ENCODE peak calls at places on chromosomes 11 and 22, in six cellular contexts. B is uterus, P is heart right ventricle, G is lower lobe of right lung, W is right atrium auricular region, U is PC-9. K is an unnamed sample.

GRCh38 chr11:133238455-133238854 is 293.8 kb downstream of the OPCML start:
- DNase-seq in U (no peak), P (no peak), W (no peak), B (no peak), G (no peak), K (no peak)

GRCh38 chr22:41445171-41446056 is 1.2 kb downstream of the TOB2 start:
- DNase-seq in B (peak; percentile 32), G (peak; percentile 50), U (no peak), W (no peak), P (peak; percentile 58), K (no peak)

GRCh38 chr11:69130586-69131566 is 24.9 kb upstream of the SMIM38 start:
- DNase-seq in P (peak; percentile 50), G (no peak), B (no peak), W (peak; percentile 79), U (no peak), K (no peak)

GRCh38 chr22:17903564-17904295 is 120.6 kb downstream of the MICAL3 start:
- DNase-seq in G (no peak), U (no peak), B (no peak), W (no peak), P (no peak), K (no peak)

GRCh38 chr22:18966748-18967147 is 30.7 kb upstream of the PRODH start:
- DNase-seq in G (peak; percentile 35), P (no peak), W (no peak), B (no peak), U (no peak), K (no peak)

GRCh38 chr11:1832181-1832988 is 2.4 kb upstream of the SYT8 start:
- DNase-seq in B (no peak), P (no peak), W (no peak), U (peak; percentile 56), G (peak; percentile 70), K (peak; percentile 73)

GRCh38 chr11:69131644-69132300 is 24.0 kb upstream of the SMIM38 start:
- DNase-seq in P (peak; percentile 76), B (peak; percentile 57), U (peak; percentile 88), W (peak; percentile 70), G (peak; percentile 84), K (peak; percentile 80)

GRCh38 chr22:30843245-30843644 is 125.3 kb downstream of the MORC2 start:
- DNase-seq in B (no peak), P (no peak), G (no peak), U (no peak), W (no peak), K (peak; percentile 24)

GRCh38 chr11:102110761-102111010 is 439 bp downstream of the YAP1 start:
- DNase-seq in P (no peak), G (no peak), B (no peak), W (no peak), U (no peak), K (no peak)

GRCh38 chr11:12439615-12440014 is 62.2 kb downstream of the PARVA start:
- DNase-seq in W (no peak), U (no peak), G (no peak), P (no peak), B (no peak), K (no peak)

GRCh38 chr11:35664977-35665441 is 2.4 kb downstream of the TRIM44 start:
- DNase-seq in P (no peak), G (no peak), W (no peak), U (no peak), B (no peak), K (no peak)

GRCh38 chr11:8863838-8864237 is 47.2 kb upstream of the AKIP1 start:
- DNase-seq in B (no peak), U (no peak), W (no peak), P (no peak), G (no peak), K (peak; percentile 41)

GRCh38 chr11:5279678-5280077 is 9.9 kb upstream of the HBE1 start:
- DNase-seq in P (no peak), G (no peak), U (no peak), W (no peak), B (no peak), K (no peak)

GRCh38 chr11:22508691-22509090 is 116.9 kb downstream of the FANCF start:
- DNase-seq in U (no peak), W (no peak), B (no peak), P (no peak), G (no peak), K (no peak)

GRCh38 chr11:133948711-133949110 is 8.1 kb downstream of the IGSF9B start:
- DNase-seq in U (no peak), B (no peak), W (no peak), G (no peak), P (no peak), K (no peak)

GRCh38 chr11:96125400-96125799 is 201.5 kb upstream of the MTMR2 start:
- DNase-seq in G (no peak), U (no peak), P (no peak), B (no peak), W (no peak), K (no peak)

GRCh38 chr11:20479399-20479974 is 92.0 kb downstream of the PRMT3 start:
- DNase-seq in B (no peak), W (no peak), G (no peak), U (no peak), P (no peak), K (no peak)

GRCh38 chr11:20474951-20475517 is 87.5 kb downstream of the PRMT3 start:
- DNase-seq in U (no peak), G (no peak), B (no peak), P (no peak), W (no peak), K (no peak)

GRCh38 chr11:20477418-20478090 is 90.0 kb downstream of the PRMT3 start:
- DNase-seq in B (no peak), W (no peak), G (no peak), P (no peak), U (no peak), K (no peak)

GRCh38 chr11:20470348-20470747 is 82.8 kb downstream of the PRMT3 start:
- DNase-seq in U (no peak), G (no peak), B (no peak), P (no peak), W (no peak), K (no peak)

GRCh38 chr11:20474176-20474950 is 86.8 kb downstream of the PRMT3 start:
- DNase-seq in G (no peak), P (peak; percentile 12), U (no peak), W (no peak), B (peak; percentile 34), K (no peak)
- H3K27ac ChIP-seq in G (peak overlapping the region; percentile 14), P (peak overlapping the region; percentile 70), U (no peak overlapping the region), W (peak overlapping the region; percentile 40), B (peak overlapping the region; percentile 27), K (no peak overlapping the region)

GRCh38 chr11:124938206-124938765 is 2.4 kb upstream of the HEPACAM start:
- DNase-seq in G (no peak), P (no peak), U (no peak), B (no peak), W (no peak), K (no peak)

GRCh38 chr11:124938970-124939369 is 3.1 kb upstream of the HEPACAM start:
- DNase-seq in W (no peak), B (no peak), U (no peak), P (no peak), G (no peak), K (no peak)

GRCh38 chr11:124937336-124937935 is 1.6 kb upstream of the HEPACAM start:
- DNase-seq in G (no peak), W (no peak), B (no peak), P (no peak), U (no peak), K (no peak)

GRCh38 chr11:124935548-124936514 is at the start of gene HEPACAM:
- DNase-seq in B (no peak), W (no peak), P (no peak), G (no peak), U (no peak), K (no peak)

GRCh38 chr11:124934862-124935547 is 842 bp downstream of the HEPACAM start:
- DNase-seq in G (no peak), W (no peak), B (no peak), U (no peak), P (no peak), K (peak; percentile 54)
- TF ChIP-seq CTCF in G (no peak), W (no peak), B (no peak), U (no peak), P (no peak), K (peak; percentile 14)

GRCh38 chr11:64856382-64857227 is 12.2 kb upstream of the CDC42BPG start:
- DNase-seq in P (no peak), G (peak; percentile 86), W (peak; percentile 94), U (peak; percentile 97), B (peak; percentile 63), K (no peak)
- H3K4me1 ChIP-seq in P (peaks cover 97% of the 10 kb centered on the region), G (peaks cover 100% of the 10 kb centered on the region), W (peaks cover 7% of the 10 kb centered on the region), U (peaks cover 71% of the 10 kb centered on the region), B (peaks cover 11% of the 10 kb centered on the region), K (no peaks in the 10 kb centered on the region)

DNA sequence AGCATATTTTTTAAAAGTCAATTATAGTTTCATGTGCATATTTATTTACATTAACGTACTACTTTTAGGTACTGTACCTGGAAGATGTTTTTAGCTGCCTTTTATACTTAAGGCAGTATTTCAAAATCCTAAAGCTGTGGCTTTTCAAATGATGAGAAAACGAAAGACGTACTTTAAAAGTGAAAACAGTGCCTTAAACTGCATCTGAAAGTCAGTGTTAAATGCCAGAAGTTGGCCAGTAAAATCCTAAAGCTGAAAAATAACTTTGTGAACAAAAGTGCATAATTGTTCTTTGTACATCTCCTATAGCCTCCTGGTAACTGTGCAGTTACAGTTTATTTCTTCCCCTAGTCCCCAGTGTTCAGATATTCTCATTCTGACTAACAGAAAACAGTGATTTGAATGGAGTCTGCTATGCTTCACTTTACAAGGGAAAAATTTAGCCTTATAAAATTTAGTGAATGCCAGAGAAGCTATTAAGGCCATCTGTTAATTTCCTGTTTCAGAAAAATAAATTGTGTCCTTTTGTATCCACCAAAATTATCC is 6.8 kb downstream of the EED start:
- DNase-seq in P (no peak), W (no peak), B (no peak), U (no peak), G (no peak), K (no peak)
- H3K27ac ChIP-seq in P (no peak overlapping the region), W (no peak overlapping the region), B (no peak overlapping the region), U (peak overlapping the region; percentile 14), G (no peak overlapping the region), K (no peak overlapping the region)

GRCh38 chr22:16721969-16722368 is 103.2 kb downstream of the XKR3 start:
- DNase-seq in U (no peak), B (no peak), G (no peak), W (no peak), P (no peak), K (no peak)

DNA sequence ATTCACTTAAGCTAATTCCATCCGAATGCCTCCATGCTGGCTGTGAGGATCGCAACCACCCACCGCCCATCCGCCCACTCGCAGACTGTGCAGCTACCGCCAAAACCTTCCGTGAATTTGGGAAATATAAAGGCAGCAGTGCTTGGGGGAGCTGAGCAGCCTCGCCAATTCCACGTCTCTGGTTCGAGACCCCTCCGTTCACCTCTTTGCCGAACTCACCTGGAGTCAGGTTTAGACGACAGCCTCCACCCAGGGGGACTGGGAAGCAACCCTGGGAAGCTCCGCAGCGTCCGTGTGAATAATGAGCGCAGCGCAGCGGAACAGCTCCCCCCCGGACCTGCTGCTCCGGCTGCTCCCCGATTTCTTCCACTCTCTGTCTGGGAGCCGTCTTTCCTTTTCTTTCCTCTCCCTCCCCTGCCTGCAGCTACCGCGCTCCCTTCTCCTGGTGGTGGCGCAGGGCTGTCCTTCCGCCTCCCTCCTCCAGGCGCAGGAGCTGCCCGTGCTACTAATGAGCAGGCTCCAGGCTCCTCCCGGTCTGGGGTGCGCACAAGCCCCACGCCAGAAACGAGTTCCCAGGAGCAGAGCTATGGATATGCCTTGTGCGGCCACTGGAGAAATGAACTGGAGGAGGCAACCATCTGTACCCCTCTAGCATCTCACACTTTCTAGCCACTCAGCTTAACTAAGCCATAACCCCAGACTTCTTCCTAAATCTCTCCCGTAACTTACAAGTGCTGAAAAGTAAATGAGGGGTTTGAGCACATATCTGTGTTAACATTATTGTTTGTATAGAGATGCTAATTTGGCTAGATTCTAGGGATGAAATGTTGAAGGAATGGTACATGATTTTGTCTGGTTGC is 107.3 kb downstream of the XKR3 start:
- DNase-seq in P (no peak), U (no peak), W (no peak), B (no peak), G (no peak), K (no peak)
- TF ChIP-seq CTCF in P (no peak), U (no peak), W (no peak), B (no peak), G (no peak), K (no peak)

K was measured in cardiac muscle cell.